ENCODE peak calls at places on chromosomes 13 and 19, in seven cellular contexts. U, C, H, P, N, Y and L are unnamed samples. For H3K4me1, the result is how much of the 10 kb centered on the place peaks cover.

GRCh38 chr19:51226068-51226467 is 1.2 kb downstream of the CD33 start:
- DNase-seq in Y (no peak), N (no peak), U (no peak), H (no peak), C (no peak), P (no peak), L (no peak)

GRCh38 chr13:61954092-61954491 is 538.4 kb upstream of the PCDH20 start:
- DNase-seq in U (no peak), Y (no peak), H (no peak), P (peak), C (no peak), N (peak), L (no peak)

GRCh38 chr19:608155-609000 is 18.7 kb downstream of the HCN2 start:
- DNase-seq in H (no peak), Y (no peak), C (no peak), P (no peak), U (no peak), N (no peak), L (no peak)

GRCh38 chr13:46489586-46490023 is 63.4 kb upstream of the LRCH1 start:
- DNase-seq in U (no peak), P (peak), C (no peak), Y (no peak), N (no peak), H (no peak), L (no peak)

GRCh38 chr13:109945206-109945960 is 159.0 kb upstream of the IRS2 start:
- DNase-seq in H (no peak), N (peak), Y (no peak), C (no peak), U (no peak), P (peak), L (no peak)

GRCh38 chr19:17095141-17095919 is 19.8 kb downstream of the MYO9B start:
- DNase-seq in H (no peak), Y (no peak), U (peak), P (peak), C (no peak), N (no peak), L (no peak)

GRCh38 chr13:34847751-34848150 is 94.3 kb upstream of the NBEA start:
- DNase-seq in H (no peak), Y (no peak), U (no peak), P (no peak), C (no peak), N (no peak), L (no peak)

GRCh38 chr13:114166381-114167131 is 12.5 kb upstream of the CFAP97D2 start:
- DNase-seq in Y (no peak), U (peak), C (no peak), H (no peak), N (no peak), P (no peak), L (no peak)

GRCh38 chr19:15448778-15449619 is 757 bp downstream of the WIZ start:
- DNase-seq in N (peak), Y (no peak), U (no peak), H (peak), C (no peak), P (no peak), L (no peak)

GRCh38 chr19:55667958-55668357 is 7.1 kb upstream of the EPN1 start:
- DNase-seq in P (no peak), H (no peak), Y (no peak), N (no peak), C (no peak), U (no peak), L (no peak)

GRCh38 chr19:39937094-39937493 is 2.7 kb upstream of the FCGBP start:
- DNase-seq in Y (peak), N (no peak), U (no peak), P (no peak), H (no peak), C (no peak), L (peak)

GRCh38 chr13:49806126-49806536 is 13.6 kb upstream of the KPNA3 start:
- DNase-seq in Y (no peak), P (no peak), H (no peak), U (no peak), C (no peak), N (no peak), L (no peak)

GRCh38 chr13:114100446-114101320 is 31.7 kb downstream of the RASA3 start:
- DNase-seq in U (peak), H (no peak), P (no peak), C (no peak), Y (no peak), N (no peak), L (no peak)

GRCh38 chr13:69524459-69525155 is 583.0 kb upstream of the ATXN8OS start:
- DNase-seq in U (no peak), Y (no peak), H (no peak), C (no peak), N (no peak), P (no peak), L (no peak)

GRCh38 chr19:6769006-6769637 is 1.9 kb upstream of the SH2D3A start:
- DNase-seq in P (peak), Y (no peak), C (no peak), N (peak), U (no peak), H (no peak), L (no peak)

GRCh38 chr13:70405266-70405665 is 297.0 kb upstream of the KLHL1 start:
- DNase-seq in C (no peak), H (no peak), N (no peak), U (no peak), P (no peak), Y (no peak), L (no peak)

DNA sequence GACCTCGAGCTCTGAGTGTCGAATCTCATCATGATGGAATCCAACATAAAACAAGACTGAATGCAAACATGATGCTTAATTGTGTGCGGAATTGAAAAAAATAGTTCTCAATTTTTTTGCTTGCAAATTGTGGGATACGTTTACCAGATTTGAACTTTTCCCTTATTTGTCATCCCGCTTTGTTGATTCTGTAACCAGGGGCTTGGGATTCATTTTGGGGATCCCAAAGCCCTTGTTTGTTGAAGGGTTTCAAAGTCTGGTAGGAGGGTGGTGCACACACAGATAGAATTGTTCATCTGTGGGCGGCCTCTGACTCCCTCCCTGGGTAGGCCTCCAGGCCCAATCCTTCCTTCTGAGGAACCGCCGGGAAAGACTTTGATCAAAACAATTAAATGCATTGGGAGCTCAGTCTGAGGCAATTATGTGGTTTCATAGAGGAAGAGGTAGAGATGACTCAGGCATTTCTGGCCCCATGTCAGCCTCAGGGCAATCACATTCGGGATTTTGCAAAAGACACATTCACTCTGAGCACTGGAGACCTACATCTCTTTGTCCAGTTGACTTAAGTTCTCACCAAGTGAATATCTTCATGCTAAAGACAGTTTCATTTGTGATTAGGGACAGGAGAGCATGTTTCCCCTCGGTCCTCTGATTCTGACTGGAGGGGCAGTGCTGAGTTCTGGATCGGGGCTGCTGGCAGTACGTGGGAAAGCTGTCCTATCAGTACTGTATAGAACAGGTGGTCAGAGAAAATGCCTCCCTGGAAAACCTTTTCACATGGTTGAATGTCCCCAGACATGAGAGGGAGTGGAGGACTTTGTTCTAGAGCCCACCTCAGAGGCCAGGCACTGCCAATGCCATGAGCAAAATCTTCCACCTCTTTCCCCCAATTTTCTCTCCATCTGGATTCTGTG is 27.8 kb upstream of the IGFL4 start:
- DNase-seq in U (no peak), C (no peak), P (peak), Y (no peak), N (peak), H (no peak), L (no peak)
- H3K4me1 ChIP-seq in U (under half), C (under half), P (under half), Y (under half), N (half or more), H (under half), L (under half)

DNA sequence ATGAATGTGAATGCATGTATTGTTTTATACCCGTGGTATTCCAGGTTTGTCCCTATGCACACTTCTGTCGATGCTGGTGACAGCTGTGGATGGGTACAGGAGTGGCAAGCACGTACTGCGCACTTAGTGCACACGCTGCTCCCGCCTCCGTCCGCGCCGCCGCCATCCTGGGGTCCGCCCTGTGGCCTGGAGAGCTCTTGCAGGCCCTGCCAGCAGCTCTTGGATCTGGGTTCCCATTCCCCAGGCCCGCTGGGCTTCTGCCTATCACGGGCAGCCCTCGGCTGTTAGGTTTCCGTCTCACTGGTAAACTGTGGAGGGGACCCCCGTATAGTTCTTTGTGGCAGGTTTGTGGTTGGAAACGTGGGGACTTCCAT is 4.0 kb downstream of the GNA11 start:
- DNase-seq in H (no peak), P (no peak), Y (no peak), N (no peak), U (peak), C (no peak), L (no peak)
- H3K4me1 ChIP-seq in H (under half), P (under half), Y (under half), N (under half), U (half or more), C (half or more), L (under half)

GRCh38 chr13:111179908-111180756 is 65.0 kb downstream of the ARHGEF7 start:
- DNase-seq in Y (peak), U (no peak), N (no peak), H (no peak), C (no peak), P (no peak), L (no peak)
- H3K4me1 ChIP-seq in Y (under half), U (under half), N (under half), H (under half), C (half or more), P (under half), L (half or more)

GRCh38 chr19:54204767-54205468 is 4.3 kb downstream of the RPS9 start:
- DNase-seq in C (no peak), P (no peak), U (no peak), N (no peak), H (no peak), Y (no peak), L (no peak)
- H3K4me1 ChIP-seq in C (half or more), P (under half), U (under half), N (half or more), H (under half), Y (half or more), L (half or more)

GRCh38 chr19:2079076-2079864 is 16.9 kb downstream of the MOB3A start:
- DNase-seq in Y (no peak), H (no peak), U (no peak), C (no peak), P (no peak), N (no peak), L (no peak)

GRCh38 chr19:2080336-2080988 is 15.7 kb downstream of the MOB3A start:
- DNase-seq in H (no peak), C (no peak), Y (no peak), P (no peak), N (no peak), U (no peak), L (no peak)

GRCh38 chr19:2083174-2083854 is 12.8 kb downstream of the MOB3A start:
- DNase-seq in C (no peak), H (no peak), Y (peak), N (no peak), U (no peak), P (no peak), L (peak)

GRCh38 chr19:2079865-2080301 is 16.2 kb downstream of the MOB3A start:
- DNase-seq in H (no peak), P (no peak), U (no peak), N (no peak), C (no peak), Y (no peak), L (no peak)

GRCh38 chr19:2081873-2082810 is 14.0 kb downstream of the MOB3A start:
- DNase-seq in P (no peak), U (no peak), C (no peak), Y (peak), H (no peak), N (no peak), L (peak)
- H3K4me1 ChIP-seq in P (under half), U (under half), C (half or more), Y (under half), H (under half), N (under half), L (half or more)

DNA sequence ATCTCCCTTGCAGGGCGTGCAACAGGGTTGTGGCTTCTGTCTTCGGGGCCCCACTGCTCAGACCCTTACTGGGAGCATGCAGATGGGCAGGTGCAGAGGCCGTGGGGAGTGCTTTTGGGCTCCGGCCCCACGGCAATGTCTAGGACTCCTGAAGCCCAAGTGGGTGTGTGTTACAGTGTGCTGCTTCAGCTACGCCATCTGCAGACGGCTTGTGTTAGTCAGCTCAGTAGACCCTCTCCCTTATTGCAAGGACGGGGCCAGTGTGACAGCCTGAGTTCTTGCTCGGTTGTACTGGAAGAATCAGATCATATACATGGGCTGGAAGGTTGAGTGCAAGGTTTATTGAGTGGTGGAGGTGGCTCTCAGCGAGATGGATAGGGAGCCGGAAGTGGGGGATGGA is 39.3 kb downstream of the DNAJC3 start:
- DNase-seq in C (no peak), H (no peak), Y (no peak), N (no peak), P (no peak), U (no peak), L (no peak)
- H3K4me1 ChIP-seq in C (under half), H (under half), Y (under half), N (under half), P (under half), U (under half), L (under half)

GRCh38 chr13:99658266-99658991 is 157.2 kb downstream of the TM9SF2 start:
- DNase-seq in P (peak), N (peak), C (no peak), Y (peak), H (peak), U (peak), L (peak)

GRCh38 chr13:99655351-99656091 is 154.2 kb downstream of the TM9SF2 start:
- DNase-seq in C (no peak), U (no peak), Y (no peak), H (no peak), P (peak), N (peak), L (no peak)

GRCh38 chr13:99657848-99658265 is 156.6 kb downstream of the TM9SF2 start:
- DNase-seq in C (no peak), N (peak), Y (no peak), U (peak), H (peak), P (no peak), L (peak)

GRCh38 chr13:99656092-99656745 is 154.9 kb downstream of the TM9SF2 start:
- DNase-seq in P (peak), N (peak), Y (peak), C (no peak), U (peak), H (peak), L (peak)

DNA sequence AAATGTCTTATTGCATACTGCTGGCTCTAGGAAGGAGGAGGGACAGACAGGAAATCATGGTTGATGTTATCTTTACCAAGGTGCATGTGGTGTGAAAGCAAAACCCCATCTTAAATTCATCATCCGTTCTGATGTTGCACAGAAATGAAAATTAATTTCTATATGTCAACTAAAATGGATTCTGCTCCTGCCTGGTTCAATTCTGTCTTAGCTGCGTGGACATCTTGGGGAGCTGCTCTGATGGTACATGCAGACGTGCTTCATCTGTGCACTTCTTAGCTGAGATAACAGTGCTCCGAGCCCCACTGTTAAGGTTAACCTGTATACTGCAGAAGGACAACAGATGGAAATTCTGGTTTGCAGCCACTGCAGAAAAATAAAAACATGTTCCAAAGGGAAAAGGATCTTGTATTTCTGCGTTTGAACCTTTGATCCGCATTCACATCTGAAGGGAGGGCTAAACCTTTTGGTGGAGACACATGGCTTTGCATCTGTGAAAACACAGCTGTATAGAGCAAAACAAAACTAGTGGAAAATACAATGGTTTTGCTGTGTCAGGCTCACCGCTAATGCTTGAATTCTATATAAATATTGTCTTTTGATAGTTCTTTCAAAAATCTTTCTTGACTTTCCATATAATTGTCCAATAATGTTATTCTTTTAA is 155.7 kb downstream of the TM9SF2 start:
- DNase-seq in H (no peak), P (no peak), N (peak), U (no peak), Y (peak), C (no peak), L (no peak)
- H3K4me1 ChIP-seq in H (under half), P (under half), N (under half), U (under half), Y (under half), C (under half), L (under half)

DNA sequence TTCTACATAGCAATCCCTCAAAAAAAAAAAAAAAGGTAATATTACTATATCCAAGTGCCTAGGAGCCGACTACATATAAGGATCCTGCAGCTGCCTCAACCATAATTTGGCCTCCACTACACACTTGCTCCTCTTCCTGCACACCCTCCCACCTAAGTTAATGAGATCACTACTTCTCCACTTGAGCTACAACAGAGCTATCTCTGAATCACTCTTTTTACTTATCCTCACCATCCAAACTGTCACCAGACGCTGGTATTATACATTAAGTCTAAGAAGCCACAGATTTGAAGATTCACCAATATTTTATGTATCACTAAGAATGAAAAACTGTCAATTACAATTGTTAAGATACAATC is 8.3 kb downstream of the OBI1 start:
- DNase-seq in H (no peak), P (no peak), U (no peak), N (no peak), Y (no peak), C (no peak), L (no peak)
- H3K4me1 ChIP-seq in H (under half), P (under half), U (under half), N (under half), Y (under half), C (under half), L (under half)

GRCh38 chr19:38650180-38650775 is 2.8 kb downstream of the ACTN4 start:
- DNase-seq in C (no peak), N (peak), P (no peak), Y (no peak), H (no peak), U (no peak), L (no peak)
- H3K4me1 ChIP-seq in C (half or more), N (half or more), P (under half), Y (under half), H (under half), U (under half), L (under half)

GRCh38 chr13:84121456-84121855 is 239.2 kb upstream of the SLITRK1 start:
- DNase-seq in P (no peak), H (no peak), C (no peak), U (no peak), N (no peak), Y (no peak), L (no peak)
- H3K4me1 ChIP-seq in P (under half), H (under half), C (under half), U (under half), N (under half), Y (under half), L (under half)